ENCODE peak calls at places on chromosomes 2 and 18, in four cellular contexts. One of them, this sample, is unnamed.

GRCh38 chr2:227033471-227034148 is 130.4 kb downstream of the COL4A4 start:
- ATAC-seq in right cardiac atrium: peak
- ATAC-seq in left cardiac atrium: no peak
- ATAC-seq in stimulated activated naive B cell treated with anti-CD40 and anti-IgM and Interleukin-4, amounts not matched to agents 10 μg/mL and 1 μg/mL and 100 μg/mL, for 72 hours: peak
- ATAC-seq in this sample: no peak

GRCh38 chr18:46484971-46485370 is 172.0 kb downstream of the LOXHD1 start:
- ATAC-seq in left cardiac atrium: no peak
- ATAC-seq in stimulated activated naive B cell treated with anti-CD40 and anti-IgM and Interleukin-4, amounts not matched to agents 10 μg/mL and 1 μg/mL and 100 μg/mL, for 72 hours: no peak
- ATAC-seq in right cardiac atrium: no peak
- ATAC-seq in this sample: no peak

GRCh38 chr2:226862623-226863022 is 26.8 kb downstream of the RHBDD1 start:
- ATAC-seq in left cardiac atrium: no peak
- ATAC-seq in stimulated activated naive B cell treated with anti-CD40 and anti-IgM and Interleukin-4, amounts not matched to agents 10 μg/mL and 1 μg/mL and 100 μg/mL, for 72 hours: peak
- ATAC-seq in right cardiac atrium: no peak
- ATAC-seq in this sample: no peak

GRCh38 chr2:101139495-101139894 is 11.7 kb downstream of the TBC1D8 start:
- ATAC-seq in left cardiac atrium: no peak
- ATAC-seq in stimulated activated naive B cell treated with anti-CD40 and anti-IgM and Interleukin-4, amounts not matched to agents 10 μg/mL and 1 μg/mL and 100 μg/mL, for 72 hours: no peak
- ATAC-seq in right cardiac atrium: no peak
- ATAC-seq in this sample: no peak

GRCh38 chr2:105935048-105935447 is 190.3 kb downstream of the NCK2 start:
- ATAC-seq in left cardiac atrium: no peak
- ATAC-seq in stimulated activated naive B cell treated with anti-CD40 and anti-IgM and Interleukin-4, amounts not matched to agents 10 μg/mL and 1 μg/mL and 100 μg/mL, for 72 hours: no peak
- ATAC-seq in right cardiac atrium: no peak
- ATAC-seq in this sample: no peak

GRCh38 chr2:20371656-20372055 is 21.0 kb upstream of the PUM2 start:
- ATAC-seq in left cardiac atrium: no peak
- ATAC-seq in right cardiac atrium: no peak
- ATAC-seq in stimulated activated naive B cell treated with anti-CD40 and anti-IgM and Interleukin-4, amounts not matched to agents 10 μg/mL and 1 μg/mL and 100 μg/mL, for 72 hours: no peak
- ATAC-seq in this sample: no peak

GRCh38 chr2:230417436-230417835 is 1.4 kb downstream of the SP100 start:
- ATAC-seq in stimulated activated naive B cell treated with anti-CD40 and anti-IgM and Interleukin-4, amounts not matched to agents 10 μg/mL and 1 μg/mL and 100 μg/mL, for 72 hours: no peak
- ATAC-seq in right cardiac atrium: no peak
- ATAC-seq in left cardiac atrium: no peak
- ATAC-seq in this sample: no peak

GRCh38 chr2:109528811-109529501 is 84.8 kb downstream of the SEPTIN10 start:
- ATAC-seq in stimulated activated naive B cell treated with anti-CD40 and anti-IgM and Interleukin-4, amounts not matched to agents 10 μg/mL and 1 μg/mL and 100 μg/mL, for 72 hours: no peak
- ATAC-seq in right cardiac atrium: no peak
- ATAC-seq in left cardiac atrium: no peak
- ATAC-seq in this sample: peak

GRCh38 chr2:161594445-161594844 is 29.8 kb upstream of the SLC4A10 start:
- ATAC-seq in right cardiac atrium: no peak
- ATAC-seq in stimulated activated naive B cell treated with anti-CD40 and anti-IgM and Interleukin-4, amounts not matched to agents 10 μg/mL and 1 μg/mL and 100 μg/mL, for 72 hours: no peak
- ATAC-seq in left cardiac atrium: no peak
- ATAC-seq in this sample: no peak

GRCh38 chr2:211745295-211746097 is 793.1 kb downstream of the ERBB4 start:
- ATAC-seq in left cardiac atrium: peak
- ATAC-seq in stimulated activated naive B cell treated with anti-CD40 and anti-IgM and Interleukin-4, amounts not matched to agents 10 μg/mL and 1 μg/mL and 100 μg/mL, for 72 hours: peak
- ATAC-seq in right cardiac atrium: peak
- ATAC-seq in this sample: no peak

GRCh38 chr2:42085706-42086487 is 38.1 kb downstream of the PKDCC start:
- ATAC-seq in left cardiac atrium: no peak
- ATAC-seq in right cardiac atrium: no peak
- ATAC-seq in stimulated activated naive B cell treated with anti-CD40 and anti-IgM and Interleukin-4, amounts not matched to agents 10 μg/mL and 1 μg/mL and 100 μg/mL, for 72 hours: peak
- ATAC-seq in this sample: peak

GRCh38 chr18:13176847-13177246 is 41.7 kb upstream of the LDLRAD4 start:
- ATAC-seq in left cardiac atrium: no peak
- ATAC-seq in stimulated activated naive B cell treated with anti-CD40 and anti-IgM and Interleukin-4, amounts not matched to agents 10 μg/mL and 1 μg/mL and 100 μg/mL, for 72 hours: no peak
- ATAC-seq in right cardiac atrium: no peak
- ATAC-seq in this sample: no peak

GRCh38 chr2:31238906-31239841 is 5.2 kb downstream of the EHD3 start:
- ATAC-seq in right cardiac atrium: peak
- ATAC-seq in left cardiac atrium: peak
- ATAC-seq in stimulated activated naive B cell treated with anti-CD40 and anti-IgM and Interleukin-4, amounts not matched to agents 10 μg/mL and 1 μg/mL and 100 μg/mL, for 72 hours: no peak
- ATAC-seq in this sample: peak

GRCh38 chr2:42244520-42244919 is 75.4 kb downstream of the EML4 start:
- ATAC-seq in left cardiac atrium: no peak
- ATAC-seq in right cardiac atrium: no peak
- ATAC-seq in stimulated activated naive B cell treated with anti-CD40 and anti-IgM and Interleukin-4, amounts not matched to agents 10 μg/mL and 1 μg/mL and 100 μg/mL, for 72 hours: no peak
- ATAC-seq in this sample: no peak

GRCh38 chr2:101983486-101983885 is 8.3 kb upstream of the IL1R2 start:
- ATAC-seq in stimulated activated naive B cell treated with anti-CD40 and anti-IgM and Interleukin-4, amounts not matched to agents 10 μg/mL and 1 μg/mL and 100 μg/mL, for 72 hours: no peak
- ATAC-seq in left cardiac atrium: peak
- ATAC-seq in right cardiac atrium: no peak
- ATAC-seq in this sample: peak

GRCh38 chr2:206145665-206146064 is 13.6 kb downstream of the NDUFS1 start:
- ATAC-seq in stimulated activated naive B cell treated with anti-CD40 and anti-IgM and Interleukin-4, amounts not matched to agents 10 μg/mL and 1 μg/mL and 100 μg/mL, for 72 hours: no peak
- ATAC-seq in right cardiac atrium: no peak
- ATAC-seq in left cardiac atrium: no peak
- ATAC-seq in this sample: no peak

GRCh38 chr2:187711122-187711521 is 156.9 kb upstream of the TFPI start:
- ATAC-seq in left cardiac atrium: no peak
- ATAC-seq in right cardiac atrium: no peak
- ATAC-seq in stimulated activated naive B cell treated with anti-CD40 and anti-IgM and Interleukin-4, amounts not matched to agents 10 μg/mL and 1 μg/mL and 100 μg/mL, for 72 hours: no peak
- ATAC-seq in this sample: no peak

GRCh38 chr2:12164689-12165088 is 418.3 kb downstream of the LPIN1 start:
- ATAC-seq in stimulated activated naive B cell treated with anti-CD40 and anti-IgM and Interleukin-4, amounts not matched to agents 10 μg/mL and 1 μg/mL and 100 μg/mL, for 72 hours: no peak
- ATAC-seq in left cardiac atrium: no peak
- ATAC-seq in right cardiac atrium: no peak
- ATAC-seq in this sample: no peak

GRCh38 chr2:136068828-136069227 is 49.1 kb downstream of the CXCR4 start:
- ATAC-seq in stimulated activated naive B cell treated with anti-CD40 and anti-IgM and Interleukin-4, amounts not matched to agents 10 μg/mL and 1 μg/mL and 100 μg/mL, for 72 hours: no peak
- ATAC-seq in left cardiac atrium: no peak
- ATAC-seq in right cardiac atrium: no peak
- ATAC-seq in this sample: no peak

GRCh38 chr2:205700331-205701132 is 18.2 kb downstream of the NRP2 start:
- ATAC-seq in left cardiac atrium: peak
- ATAC-seq in stimulated activated naive B cell treated with anti-CD40 and anti-IgM and Interleukin-4, amounts not matched to agents 10 μg/mL and 1 μg/mL and 100 μg/mL, for 72 hours: peak
- ATAC-seq in right cardiac atrium: peak
- ATAC-seq in this sample: peak

GRCh38 chr2:200609027-200609614 is 23.3 kb downstream of the AOX1 start:
- ATAC-seq in right cardiac atrium: no peak
- ATAC-seq in stimulated activated naive B cell treated with anti-CD40 and anti-IgM and Interleukin-4, amounts not matched to agents 10 μg/mL and 1 μg/mL and 100 μg/mL, for 72 hours: no peak
- ATAC-seq in left cardiac atrium: no peak
- ATAC-seq in this sample: peak

GRCh38 chr2:207484444-207485391 is 45.0 kb upstream of the CREB1 start:
- ATAC-seq in stimulated activated naive B cell treated with anti-CD40 and anti-IgM and Interleukin-4, amounts not matched to agents 10 μg/mL and 1 μg/mL and 100 μg/mL, for 72 hours: peak
- ATAC-seq in left cardiac atrium: peak
- ATAC-seq in right cardiac atrium: peak
- ATAC-seq in this sample: peak

GRCh38 chr2:138615257-138615656 is 113.7 kb downstream of the SPOPL start:
- ATAC-seq in right cardiac atrium: no peak
- ATAC-seq in stimulated activated naive B cell treated with anti-CD40 and anti-IgM and Interleukin-4, amounts not matched to agents 10 μg/mL and 1 μg/mL and 100 μg/mL, for 72 hours: no peak
- ATAC-seq in left cardiac atrium: no peak
- ATAC-seq in this sample: no peak

GRCh38 chr2:33134086-33134763 is 187.5 kb downstream of the LTBP1 start:
- ATAC-seq in left cardiac atrium: peak
- ATAC-seq in right cardiac atrium: peak
- ATAC-seq in stimulated activated naive B cell treated with anti-CD40 and anti-IgM and Interleukin-4, amounts not matched to agents 10 μg/mL and 1 μg/mL and 100 μg/mL, for 72 hours: no peak
- ATAC-seq in this sample: peak

GRCh38 chr2:15174567-15174966 is 386.6 kb downstream of the NBAS start:
- ATAC-seq in left cardiac atrium: no peak
- ATAC-seq in right cardiac atrium: no peak
- ATAC-seq in stimulated activated naive B cell treated with anti-CD40 and anti-IgM and Interleukin-4, amounts not matched to agents 10 μg/mL and 1 μg/mL and 100 μg/mL, for 72 hours: no peak
- ATAC-seq in this sample: no peak

GRCh38 chr18:5900249-5900648 is 4.9 kb upstream of the TMEM200C start:
- ATAC-seq in left cardiac atrium: no peak
- ATAC-seq in stimulated activated naive B cell treated with anti-CD40 and anti-IgM and Interleukin-4, amounts not matched to agents 10 μg/mL and 1 μg/mL and 100 μg/mL, for 72 hours: no peak
- ATAC-seq in right cardiac atrium: no peak
- ATAC-seq in this sample: no peak

GRCh38 chr2:178514664-178515063 is 34.4 kb downstream of the PLEKHA3 start:
- ATAC-seq in right cardiac atrium: no peak
- ATAC-seq in left cardiac atrium: no peak
- ATAC-seq in stimulated activated naive B cell treated with anti-CD40 and anti-IgM and Interleukin-4, amounts not matched to agents 10 μg/mL and 1 μg/mL and 100 μg/mL, for 72 hours: peak
- ATAC-seq in this sample: no peak

GRCh38 chr2:96547203-96547641 is 10.7 kb downstream of the ARID5A start:
- ATAC-seq in stimulated activated naive B cell treated with anti-CD40 and anti-IgM and Interleukin-4, amounts not matched to agents 10 μg/mL and 1 μg/mL and 100 μg/mL, for 72 hours: no peak
- ATAC-seq in right cardiac atrium: no peak
- ATAC-seq in left cardiac atrium: no peak
- ATAC-seq in this sample: no peak

GRCh38 chr2:208819190-208819589 is 412.6 kb downstream of the PTH2R start:
- ATAC-seq in left cardiac atrium: no peak
- ATAC-seq in right cardiac atrium: no peak
- ATAC-seq in stimulated activated naive B cell treated with anti-CD40 and anti-IgM and Interleukin-4, amounts not matched to agents 10 μg/mL and 1 μg/mL and 100 μg/mL, for 72 hours: no peak
- ATAC-seq in this sample: no peak

GRCh38 chr2:86038291-86039081 is 67.2 kb downstream of the POLR1A start:
- ATAC-seq in right cardiac atrium: peak
- ATAC-seq in stimulated activated naive B cell treated with anti-CD40 and anti-IgM and Interleukin-4, amounts not matched to agents 10 μg/mL and 1 μg/mL and 100 μg/mL, for 72 hours: peak
- ATAC-seq in left cardiac atrium: peak
- ATAC-seq in this sample: peak

GRCh38 chr2:48356701-48357322 is 173.1 kb upstream of the STON1 start:
- ATAC-seq in left cardiac atrium: no peak
- ATAC-seq in right cardiac atrium: no peak
- ATAC-seq in stimulated activated naive B cell treated with anti-CD40 and anti-IgM and Interleukin-4, amounts not matched to agents 10 μg/mL and 1 μg/mL and 100 μg/mL, for 72 hours: peak
- ATAC-seq in this sample: no peak

GRCh38 chr2:203040966-203041521 is 26.4 kb downstream of the NBEAL1 start:
- ATAC-seq in stimulated activated naive B cell treated with anti-CD40 and anti-IgM and Interleukin-4, amounts not matched to agents 10 μg/mL and 1 μg/mL and 100 μg/mL, for 72 hours: no peak
- ATAC-seq in left cardiac atrium: no peak
- ATAC-seq in right cardiac atrium: peak
- ATAC-seq in this sample: no peak

GRCh38 chr2:224466315-224466714 is 64.4 kb upstream of the FAM124B start:
- ATAC-seq in left cardiac atrium: no peak
- ATAC-seq in stimulated activated naive B cell treated with anti-CD40 and anti-IgM and Interleukin-4, amounts not matched to agents 10 μg/mL and 1 μg/mL and 100 μg/mL, for 72 hours: no peak
- ATAC-seq in right cardiac atrium: no peak
- ATAC-seq in this sample: no peak

GRCh38 chr2:220614064-220614463 is 958.0 kb downstream of the EPHA4 start:
- ATAC-seq in right cardiac atrium: no peak
- ATAC-seq in left cardiac atrium: no peak
- ATAC-seq in stimulated activated naive B cell treated with anti-CD40 and anti-IgM and Interleukin-4, amounts not matched to agents 10 μg/mL and 1 μg/mL and 100 μg/mL, for 72 hours: no peak
- ATAC-seq in this sample: no peak

GRCh38 chr2:46146866-46147502 is 150.2 kb upstream of the EPAS1 start:
- ATAC-seq in left cardiac atrium: no peak
- ATAC-seq in stimulated activated naive B cell treated with anti-CD40 and anti-IgM and Interleukin-4, amounts not matched to agents 10 μg/mL and 1 μg/mL and 100 μg/mL, for 72 hours: peak
- ATAC-seq in right cardiac atrium: no peak
- ATAC-seq in this sample: no peak